ENCODE peak calls at places on chromosomes 4 and X, in eight cellular contexts. D is psoas muscle; H is OCI-LY7; L is endothelial cell; J is HepG2; F is AG04449; C is neural progenitor cell; E is CD4-positive, alpha-beta T cell. K is an unnamed sample.
A peak's percentile ranks its signal among the peaks of the same experiment; 100 is the strongest.

GRCh38 chrX:10450229-10450958 is 170.0 kb downstream of the MID1 start:
- DNase-seq in H (no peak), F (peak; percentile 63), E (no peak), L (no peak), C (no peak), J (no peak), D (no peak), K (no peak)

GRCh38 chr4:74821541-74821940 is 27.2 kb upstream of the BTC start:
- DNase-seq in L (no peak), H (no peak), E (no peak), C (no peak), F (no peak), J (no peak), D (no peak), K (no peak)

GRCh38 chrX:110588164-110588563 is 207.5 kb downstream of the CHRDL1 start:
- DNase-seq in D (no peak), J (peak; percentile 1), E (no peak), L (no peak), F (no peak), C (no peak), H (no peak), K (no peak)

GRCh38 chrX:8971116-8971515 is 62.8 kb downstream of the FAM9B start:
- DNase-seq in C (peak; percentile 23), E (no peak), F (no peak), L (no peak), J (peak; percentile 39), D (no peak), H (peak; percentile 22), K (peak; percentile 12)

GRCh38 chr4:87283151-87283550 is 39.5 kb downstream of the HSD17B13 start:
- DNase-seq in F (no peak), E (no peak), H (no peak), C (no peak), D (no peak), J (no peak), L (no peak), K (no peak)

GRCh38 chr4:173370130-173370476 is 651 bp upstream of the SAP30 start:
- DNase-seq in L (peak; percentile 40), H (peak; percentile 77), D (peak; percentile 66), F (no peak), J (no peak), E (peak; percentile 68), C (no peak), K (peak; percentile 50)

GRCh38 chrX:32644476-32644875 is 566.9 kb downstream of the DMD start:
- DNase-seq in D (no peak), C (peak; percentile 35), E (no peak), J (no peak), H (no peak), F (no peak), L (no peak), K (no peak)

GRCh38 chrX:19064175-19064574 is 58.1 kb downstream of the ADGRG2 start:
- DNase-seq in J (no peak), D (no peak), E (no peak), F (no peak), L (no peak), H (no peak), C (no peak), K (no peak)

GRCh38 chrX:151515233-151515632 is 48.2 kb upstream of the PASD1 start:
- DNase-seq in F (no peak), H (peak; percentile 1), D (no peak), L (no peak), J (no peak), C (no peak), E (no peak), K (no peak)

GRCh38 chr4:156971168-156971601 is 414 bp downstream of the PDGFC start:
- DNase-seq in F (no peak), D (peak; percentile 21), H (no peak), J (no peak), C (peak; percentile 64), E (no peak), L (peak; percentile 18), K (peak; percentile 36)

GRCh38 chrX:47797084-47797483 is 39.6 kb upstream of the ZNF81 start:
- DNase-seq in L (no peak), C (no peak), E (no peak), F (no peak), D (no peak), J (no peak), H (no peak), K (no peak)

GRCh38 chr4:71338846-71339593 is at the start of gene SLC4A4:
- DNase-seq in L (no peak), C (no peak), J (no peak), F (no peak), H (no peak), D (no peak), E (no peak), K (peak; percentile 73)

GRCh38 chrX:28120076-28120475 is 138.8 kb upstream of the DCAF8L1 start:
- DNase-seq in C (no peak), D (no peak), L (no peak), E (no peak), J (no peak), F (no peak), H (no peak), K (no peak)

GRCh38 chr4:39042365-39042764 is 10.2 kb upstream of the TMEM156 start:
- DNase-seq in D (no peak), J (peak; percentile 18), F (no peak), E (no peak), C (no peak), L (no peak), H (no peak), K (no peak)

GRCh38 chr4:10015140-10015753 is 6.0 kb downstream of the SLC2A9 start:
- DNase-seq in C (peak; percentile 72), E (no peak), H (peak; percentile 36), D (no peak), F (no peak), J (no peak), L (peak; percentile 67), K (no peak)

GRCh38 chr4:77740480-77740879 is 78.7 kb downstream of the CNOT6L start:
- DNase-seq in H (no peak), E (no peak), F (no peak), C (no peak), D (no peak), L (no peak), J (no peak), K (no peak)

GRCh38 chr4:151553874-151554273 is 144.9 kb downstream of the FHIP1A start:
- DNase-seq in F (no peak), E (no peak), L (no peak), C (no peak), D (no peak), H (no peak), J (no peak), K (no peak)

GRCh38 chr4:1236103-1236641 is 12.8 kb downstream of the CTBP1 start:
- DNase-seq in H (no peak), L (no peak), J (no peak), F (no peak), C (no peak), E (peak; percentile 3), D (no peak), K (no peak)

GRCh38 chr4:144399927-144400326 is 246.0 kb upstream of the HHIP start:
- DNase-seq in H (no peak), C (no peak), F (peak; percentile 38), L (no peak), E (no peak), D (no peak), J (no peak), K (no peak)

GRCh38 chr4:110616162-110617062 is 6.5 kb downstream of the PITX2 start:
- DNase-seq in E (no peak), F (no peak), J (no peak), L (no peak), H (no peak), C (no peak), D (no peak), K (no peak)

GRCh38 chrX:55490974-55491373 is 1.3 kb upstream of the USP51 start:
- DNase-seq in J (no peak), E (no peak), L (no peak), F (no peak), C (no peak), D (no peak), H (peak; percentile 20), K (no peak)

GRCh38 chr4:64158648-64159326 is 250.5 kb downstream of the TECRL start:
- DNase-seq in C (peak; percentile 82), E (no peak), F (no peak), D (no peak), L (peak; percentile 61), H (peak; percentile 66), J (peak; percentile 59), K (peak; percentile 36)

GRCh38 chr4:164357957-164358356 is 396.0 kb upstream of the SMIM31 start:
- DNase-seq in C (no peak), H (no peak), J (no peak), L (no peak), D (no peak), E (no peak), F (no peak), K (no peak)

GRCh38 chr4:74543247-74543670 is 98.3 kb downstream of the AREG start:
- DNase-seq in D (no peak), C (no peak), L (no peak), F (no peak), J (no peak), E (no peak), H (peak; percentile 1), K (no peak)

GRCh38 chr4:152045781-152046571 is 285.2 kb upstream of the GATB start:
- DNase-seq in C (peak; percentile 94), H (no peak), F (no peak), J (peak; percentile 4), L (peak; percentile 71), E (no peak), D (peak; percentile 28), K (peak; percentile 73)

GRCh38 chr4:28378109-28378830 is 1517.6 kb downstream of the STIM2 start:
- DNase-seq in J (no peak), E (no peak), H (no peak), D (no peak), C (peak; percentile 7), F (no peak), L (no peak), K (no peak)
- TF ChIP-seq CTCF in J (no peak), E (no peak), H (no peak), D (no peak), C (peak; percentile 46), F (no peak), L (no peak), K (no peak)

DNA sequence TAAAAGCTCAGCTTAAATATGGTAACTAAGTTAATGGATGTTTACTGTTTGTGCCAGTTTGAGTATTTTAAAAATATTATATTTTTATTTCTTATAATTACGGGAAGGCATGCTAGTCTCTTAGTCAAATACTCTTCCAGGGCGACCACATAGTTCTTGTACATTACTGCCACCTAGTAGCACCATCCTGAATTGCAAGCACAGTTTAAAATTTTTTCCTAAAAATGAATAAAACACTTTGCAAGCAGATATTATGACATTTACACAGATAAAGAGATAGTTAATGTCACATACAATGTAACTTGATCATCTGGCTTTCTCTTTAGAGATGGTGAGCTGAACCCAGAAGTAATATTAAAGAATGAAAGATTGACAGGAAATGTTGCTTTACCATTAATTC is 11.5 kb downstream of the NDP start:
- DNase-seq in F (no peak), C (no peak), H (peak; percentile 4), L (no peak), D (no peak), E (no peak), J (no peak), K (no peak)
- TF ChIP-seq CTCF in F (no peak), C (peak; percentile 50), H (peak; percentile 56), L (peak; percentile 29), D (peak; percentile 22), E (no peak), J (no peak), K (no peak)

GRCh38 chrX:25721564-25721963 is 416.6 kb upstream of the MAGEB18 start:
- DNase-seq in C (peak; percentile 39), F (no peak), H (peak; percentile 0), L (no peak), E (no peak), J (peak; percentile 1), D (no peak), K (no peak)
- TF ChIP-seq CTCF in C (peak; percentile 61), F (no peak), H (peak; percentile 72), L (no peak), E (no peak), J (no peak), D (peak; percentile 40), K (no peak)

GRCh38 chrX:118974908-118975671 is 672 bp downstream of the LONRF3 start:
- DNase-seq in D (peak; percentile 48), J (peak; percentile 27), E (peak; percentile 42), C (peak; percentile 59), F (no peak), H (no peak), L (peak; percentile 39), K (peak; percentile 56)
- TF ChIP-seq CTCF in D (no peak), J (no peak), E (no peak), C (no peak), F (no peak), H (no peak), L (no peak), K (no peak)

K was measured in GM13976.